ENCODE peak calls at places on chromosomes 16 and 17, in eight cellular contexts. F is NCI-H1105 treated with DMSO at 0.1 percent for 48 hours, B is stomach, D is NAMALWA, N is T-helper 1 cell, A is AG20443, O is NCI-H345, Z is endothelial cell. Q is an unnamed sample.

GRCh38 chr16:67165121-67166034 is 833 bp downstream of the HSF4 start:
- DNase-seq in Z (no peak), N (no peak), O (no peak), A (no peak), B (no peak), F (no peak), D (no peak), Q (no peak)

GRCh38 chr16:46428108-46429061 is 192.8 kb downstream of the SHCBP1 start:
- DNase-seq in O (no peak), D (no peak), N (no peak), Z (no peak), F (no peak), B (no peak), A (peak), Q (no peak)

GRCh38 chr17:14169287-14169686 is 67.4 kb downstream of the CDRT15 start:
- DNase-seq in O (no peak), D (no peak), A (no peak), B (no peak), N (no peak), Z (no peak), F (no peak), Q (no peak)

GRCh38 chr16:30382398-30383015 is at the start of gene SEPTIN1:
- DNase-seq in A (no peak), F (no peak), Z (no peak), O (no peak), D (peak), B (no peak), N (peak), Q (no peak)

GRCh38 chr17:41736983-41737679 is 2.7 kb upstream of the HAP1 start:
- DNase-seq in A (no peak), O (no peak), B (no peak), N (no peak), Z (no peak), D (no peak), F (no peak), Q (no peak)

GRCh38 chr17:82629748-82630147 is 18.5 kb downstream of the WDR45B start:
- DNase-seq in Z (no peak), D (no peak), O (no peak), N (no peak), F (no peak), B (no peak), A (no peak), Q (no peak)

GRCh38 chr17:73316919-73317505 is 5.2 kb upstream of the CDC42EP4 start:
- DNase-seq in D (no peak), O (peak), F (no peak), B (no peak), A (no peak), N (no peak), Z (no peak), Q (no peak)

GRCh38 chr16:50821586-50821985 is 79.7 kb downstream of the CYLD start:
- DNase-seq in N (no peak), D (no peak), A (no peak), B (no peak), O (no peak), Z (no peak), F (no peak), Q (no peak)

GRCh38 chr17:45223541-45224528 is 2.1 kb downstream of the FMNL1 start:
- DNase-seq in O (no peak), Z (no peak), N (no peak), B (no peak), F (no peak), D (peak), A (no peak), Q (no peak)

GRCh38 chr17:35605753-35606152 is 18.6 kb downstream of the AP2B1 start:
- DNase-seq in D (no peak), F (no peak), B (no peak), A (peak), Z (no peak), O (no peak), N (no peak), Q (no peak)

GRCh38 chr17:17929655-17930380 is 42.4 kb downstream of the TOM1L2 start:
- DNase-seq in A (no peak), O (no peak), F (no peak), B (no peak), N (no peak), D (no peak), Z (no peak), Q (no peak)

GRCh38 chr16:16093625-16094332 is 129.5 kb downstream of the ABCC6 start:
- DNase-seq in O (no peak), B (no peak), F (no peak), N (no peak), Z (no peak), A (no peak), D (no peak), Q (no peak)

GRCh38 chr17:76667356-76667755 is 23.8 kb upstream of the ST6GALNAC1 start:
- DNase-seq in D (no peak), F (no peak), A (no peak), Z (no peak), N (no peak), O (no peak), B (no peak), Q (no peak)

GRCh38 chr16:30060354-30061194 is 5.0 kb upstream of the ALDOA start:
- DNase-seq in N (no peak), Z (no peak), B (no peak), D (no peak), F (no peak), A (no peak), O (no peak), Q (no peak)

GRCh38 chr17:71180801-71181385 is 939.9 kb upstream of the SOX9 start:
- DNase-seq in O (no peak), B (no peak), F (peak), Z (no peak), A (peak), N (no peak), D (no peak), Q (no peak)